ENCODE peak calls at places on chromosomes 1 and 21, in six cellular contexts. Y is LNCaP clone FGC, F is progenitor cell of endocrine pancreas, L is spleen, V is H9, E is dorsolateral prefrontal cortex. D is an unnamed sample.

GRCh38 chr1:44377925-44378784 is 23.1 kb upstream of the ERI3 start:
- DNase-seq in Y (no peak), F (peak; percentile 40), L (no peak), V (peak; percentile 79), E (peak; percentile 54), D (no peak)

GRCh38 chr1:226404904-226405222 is 3.0 kb downstream of the PARP1 start:
- DNase-seq in Y (no peak), F (no peak), L (peak; percentile 64), V (peak; percentile 86), E (no peak), D (no peak)

GRCh38 chr1:198879711-198880306 is 241.0 kb downstream of the PTPRC start:
- DNase-seq in Y (no peak), F (no peak), L (no peak), V (no peak), E (no peak), D (no peak)

GRCh38 chr1:20974069-20974468 is 187.0 kb upstream of the HP1BP3 start:
- DNase-seq in Y (no peak), F (no peak), L (no peak), V (no peak), E (no peak), D (no peak)

GRCh38 chr1:37032660-37033354 is 1.5 kb downstream of the GRIK3 start:
- DNase-seq in Y (no peak), F (no peak), L (no peak), V (peak; percentile 55), E (peak; percentile 46), D (no peak)

GRCh38 chr21:32371913-32372314 is 20.9 kb downstream of the URB1 start:
- DNase-seq in Y (no peak), F (no peak), L (peak; percentile 62), V (no peak), E (no peak), D (no peak)

GRCh38 chr1:47712596-47713299 is 274.9 kb downstream of the FOXD2 start:
- DNase-seq in Y (no peak), F (no peak), L (no peak), V (no peak), E (no peak), D (no peak)

GRCh38 chr1:118878661-118879060 is 109.5 kb downstream of the TBX15 start:
- DNase-seq in Y (no peak), F (no peak), L (no peak), V (no peak), E (no peak), D (no peak)

GRCh38 chr1:43058545-43059360 is 100.1 kb upstream of the SLC2A1 start:
- DNase-seq in Y (no peak), F (no peak), L (no peak), V (peak; percentile 49), E (no peak), D (no peak)

GRCh38 chr1:5991784-5992033 is 516 bp downstream of the NPHP4 start:
- DNase-seq in Y (no peak), F (no peak), L (no peak), V (no peak), E (no peak), D (no peak)

GRCh38 chr1:102896286-102896685 is 212.0 kb downstream of the COL11A1 start:
- DNase-seq in Y (no peak), F (no peak), L (no peak), V (no peak), E (no peak), D (no peak)

GRCh38 chr1:38990746-38991637 is at the start of gene AKIRIN1:
- DNase-seq in Y (peak; percentile 82), F (peak; percentile 99), L (peak; percentile 100), V (peak; percentile 99), E (peak; percentile 100), D (peak; percentile 84)

GRCh38 chr1:212432706-212433576 is at the start of gene NENF:
- DNase-seq in Y (peak; percentile 35), F (peak; percentile 44), L (peak; percentile 95), V (peak; percentile 63), E (peak; percentile 90), D (peak; percentile 95)

GRCh38 chr1:223726380-223727001 is 14.2 kb downstream of the CAPN2 start:
- DNase-seq in Y (no peak), F (no peak), L (peak; percentile 86), V (peak; percentile 89), E (no peak), D (no peak)

GRCh38 chr1:2534775-2535387 is 4.8 kb upstream of the HES5 start:
- DNase-seq in Y (no peak), F (no peak), L (no peak), V (no peak), E (no peak), D (no peak)

GRCh38 chr1:244854865-244855578 is 9.3 kb downstream of the HNRNPU start:
- DNase-seq in Y (no peak), F (no peak), L (no peak), V (no peak), E (no peak), D (no peak)

GRCh38 chr1:86375688-86376087 is 20.4 kb downstream of the ODF2L start:
- DNase-seq in Y (no peak), F (no peak), L (no peak), V (no peak), E (no peak), D (no peak)

GRCh38 chr21:38753114-38754100 is 52.3 kb upstream of the ETS2 start:
- DNase-seq in Y (peak; percentile 28), F (no peak), L (no peak), V (no peak), E (no peak), D (no peak)

GRCh38 chr1:209926045-209926444 is 12.0 kb upstream of the SYT14 start:
- DNase-seq in Y (no peak), F (no peak), L (no peak), V (no peak), E (no peak), D (no peak)

GRCh38 chr21:14773777-14774345 is 227.7 kb upstream of the SAMSN1 start:
- DNase-seq in Y (no peak), F (no peak), L (peak; percentile 63), V (peak; percentile 68), E (no peak), D (no peak)
- TF ChIP-seq CTCF in Y (peak; percentile 52), F (peak; percentile 45), L (peak; percentile 73), V (peak; percentile 91), E (peak; percentile 63), D (peak; percentile 35)

GRCh38 chr1:162855461-162856150 is 5.4 kb downstream of the CCDC190 start:
- DNase-seq in Y (no peak), F (no peak), L (no peak), V (no peak), E (no peak), D (no peak)

GRCh38 chr1:162854245-162854860 is 6.6 kb downstream of the CCDC190 start:
- DNase-seq in Y (peak; percentile 65), F (peak; percentile 14), L (no peak), V (peak; percentile 45), E (peak; percentile 49), D (peak; percentile 48)

GRCh38 chr1:162859210-162859609 is 1.8 kb downstream of the CCDC190 start:
- DNase-seq in Y (no peak), F (no peak), L (no peak), V (no peak), E (no peak), D (no peak)

GRCh38 chr1:162857850-162858249 is 3.1 kb downstream of the CCDC190 start:
- DNase-seq in Y (no peak), F (no peak), L (no peak), V (no peak), E (no peak), D (no peak)

DNA sequence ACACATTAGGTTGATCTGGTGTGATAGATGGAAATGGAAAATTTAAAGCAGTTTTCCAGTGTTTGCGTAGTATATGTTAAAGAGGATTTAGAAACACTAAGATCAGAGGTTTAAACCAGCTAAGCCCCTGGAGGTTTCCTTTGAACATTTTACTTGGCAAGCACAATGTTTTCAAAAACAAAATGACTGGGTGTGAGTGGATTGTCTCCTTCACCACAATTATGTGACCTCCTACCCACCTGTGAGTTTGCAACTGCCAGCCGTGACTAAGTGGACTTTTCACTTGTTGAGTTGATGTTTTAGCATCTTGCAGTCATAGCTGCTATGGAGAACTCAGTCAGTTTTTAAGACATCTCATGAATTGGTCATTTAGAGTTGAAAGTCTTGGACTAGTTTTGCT is 4.7 kb downstream of the CCDC190 start:
- DNase-seq in Y (no peak), F (no peak), L (no peak), V (no peak), E (no peak), D (no peak)
- TF ChIP-seq CTCF in Y (no peak), F (no peak), L (no peak), V (no peak), E (no peak), D (no peak)

DNA sequence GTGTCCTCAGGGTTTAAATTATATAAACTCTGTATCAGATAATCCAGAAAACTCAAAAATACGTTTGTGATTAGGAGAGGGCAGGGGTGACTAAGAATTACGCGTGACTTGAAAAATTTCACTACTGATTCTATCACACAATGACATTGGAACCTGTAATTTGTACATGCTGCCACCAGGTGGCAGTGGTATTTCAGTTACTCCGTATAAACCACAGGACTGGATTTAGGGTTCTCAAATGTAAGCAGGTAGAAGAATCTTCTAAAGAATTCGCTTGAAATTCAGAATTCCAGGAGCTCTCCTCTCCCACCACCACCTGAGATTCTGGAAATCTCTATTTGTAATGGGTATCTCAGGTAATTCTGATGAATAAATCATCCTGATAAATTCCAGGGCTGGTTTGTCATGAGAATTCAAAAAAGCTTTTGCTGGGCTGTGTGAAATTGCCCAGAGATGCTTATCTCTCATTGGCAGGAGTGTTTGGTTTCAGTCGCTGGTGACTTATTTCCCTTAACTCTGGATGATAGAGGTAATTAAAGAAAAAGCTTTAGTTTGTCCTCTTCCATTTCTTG is 1.7 kb upstream of the KRTAP7-1 start:
- DNase-seq in Y (peak; percentile 3), F (no peak), L (no peak), V (peak; percentile 53), E (no peak), D (no peak)
- TF ChIP-seq CTCF in Y (peak; percentile 57), F (peak; percentile 62), L (peak; percentile 52), V (peak; percentile 83), E (peak; percentile 48), D (peak; percentile 47)

DNA sequence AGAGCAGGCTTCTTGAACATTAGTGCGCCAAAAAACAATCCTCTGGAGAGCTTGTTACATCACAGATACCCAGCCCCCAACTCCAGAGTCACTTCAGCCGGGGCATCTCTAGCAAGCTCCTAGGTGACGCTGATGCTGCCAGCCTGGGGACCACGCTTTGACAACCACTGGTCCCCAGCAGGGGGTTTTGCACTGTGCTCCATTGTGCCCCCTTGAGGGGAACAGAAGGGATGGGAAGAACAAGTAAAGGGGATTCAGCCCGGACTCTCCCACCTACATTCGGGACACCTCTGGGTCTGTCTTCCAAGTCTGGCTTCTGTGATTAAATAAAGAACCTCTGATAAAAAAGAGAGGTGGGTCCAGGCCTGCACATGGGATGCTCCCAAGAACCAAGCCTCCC is 60.4 kb downstream of the ATP5PO start:
- DNase-seq in Y (no peak), F (no peak), L (no peak), V (peak; percentile 45), E (no peak), D (no peak)
- TF ChIP-seq CTCF in Y (no peak), F (peak; percentile 8), L (no peak), V (peak; percentile 58), E (no peak), D (peak; percentile 14)